ENCODE peak calls at places on chromosomes 16 and 17, in eight cellular contexts. One of them, this sample, is unnamed.

GRCh38 chr16:23164736-23165135 is 15.5 kb upstream of the USP31 start:
- DNase-seq in WERI-Rb-1: no peak
- DNase-seq in Daoy: no peak
- DNase-seq in C1 segment of cervical spinal cord: no peak
- DNase-seq in kidney tubule cell: no peak
- DNase-seq in H9: no peak
- DNase-seq in GM23338: no peak
- DNase-seq in activated T-cell treated with anti-CD3 and anti-CD28 coated beads for 48 hours: no peak
- DNase-seq in this sample: no peak

GRCh38 chr17:29577009-29577777 is 8.7 kb downstream of the TP53I13 start:
- DNase-seq in WERI-Rb-1: no peak
- DNase-seq in Daoy: no peak
- DNase-seq in C1 segment of cervical spinal cord: no peak
- DNase-seq in kidney tubule cell: no peak
- DNase-seq in H9: no peak
- DNase-seq in GM23338: no peak
- DNase-seq in activated T-cell treated with anti-CD3 and anti-CD28 coated beads for 48 hours: no peak
- DNase-seq in this sample: no peak

GRCh38 chr17:2068589-2069051 is 13.7 kb downstream of the HIC1 start:
- DNase-seq in WERI-Rb-1: peak; percentile 90
- DNase-seq in Daoy: peak; percentile 96
- DNase-seq in C1 segment of cervical spinal cord: no peak
- DNase-seq in kidney tubule cell: peak; percentile 61
- DNase-seq in H9: no peak
- DNase-seq in GM23338: no peak
- DNase-seq in activated T-cell treated with anti-CD3 and anti-CD28 coated beads for 48 hours: no peak
- DNase-seq in this sample: no peak

GRCh38 chr16:74758801-74759200 is 15.8 kb downstream of the FA2H start:
- DNase-seq in WERI-Rb-1: no peak
- DNase-seq in Daoy: no peak
- DNase-seq in C1 segment of cervical spinal cord: no peak
- DNase-seq in kidney tubule cell: peak; percentile 25
- DNase-seq in H9: no peak
- DNase-seq in GM23338: no peak
- DNase-seq in activated T-cell treated with anti-CD3 and anti-CD28 coated beads for 48 hours: no peak
- DNase-seq in this sample: no peak

GRCh38 chr17:16255481-16255901 is 38.5 kb downstream of the PIGL start:
- DNase-seq in WERI-Rb-1: peak; percentile 40
- DNase-seq in Daoy: no peak
- DNase-seq in C1 segment of cervical spinal cord: peak; percentile 1
- DNase-seq in kidney tubule cell: no peak
- DNase-seq in H9: peak; percentile 47
- DNase-seq in GM23338: peak; percentile 42
- DNase-seq in activated T-cell treated with anti-CD3 and anti-CD28 coated beads for 48 hours: no peak
- DNase-seq in this sample: no peak

GRCh38 chr16:85209526-85210121 is 97.4 kb upstream of the CIBAR2 start:
- DNase-seq in WERI-Rb-1: peak; percentile 31
- DNase-seq in Daoy: no peak
- DNase-seq in C1 segment of cervical spinal cord: no peak
- DNase-seq in kidney tubule cell: no peak
- DNase-seq in H9: no peak
- DNase-seq in GM23338: no peak
- DNase-seq in activated T-cell treated with anti-CD3 and anti-CD28 coated beads for 48 hours: no peak
- DNase-seq in this sample: no peak

GRCh38 chr17:66841328-66841727 is 6.4 kb downstream of the CACNG5 start:
- DNase-seq in WERI-Rb-1: no peak
- DNase-seq in Daoy: no peak
- DNase-seq in C1 segment of cervical spinal cord: no peak
- DNase-seq in kidney tubule cell: no peak
- DNase-seq in H9: peak; percentile 57
- DNase-seq in GM23338: peak; percentile 33
- DNase-seq in activated T-cell treated with anti-CD3 and anti-CD28 coated beads for 48 hours: no peak
- DNase-seq in this sample: no peak

GRCh38 chr17:42363767-42364585 is 24.3 kb downstream of the STAT3 start:
- DNase-seq in WERI-Rb-1: no peak
- DNase-seq in Daoy: no peak
- DNase-seq in C1 segment of cervical spinal cord: no peak
- DNase-seq in kidney tubule cell: peak; percentile 19
- DNase-seq in H9: no peak
- DNase-seq in GM23338: no peak
- DNase-seq in activated T-cell treated with anti-CD3 and anti-CD28 coated beads for 48 hours: no peak
- DNase-seq in this sample: no peak

GRCh38 chr17:65370669-65371126 is 190.8 kb downstream of the AXIN2 start:
- DNase-seq in WERI-Rb-1: no peak
- DNase-seq in Daoy: peak; percentile 78
- DNase-seq in C1 segment of cervical spinal cord: no peak
- DNase-seq in kidney tubule cell: no peak
- DNase-seq in H9: no peak
- DNase-seq in GM23338: peak; percentile 6
- DNase-seq in activated T-cell treated with anti-CD3 and anti-CD28 coated beads for 48 hours: no peak
- DNase-seq in this sample: no peak

GRCh38 chr16:3949946-3950342 is 69.4 kb upstream of the CREBBP start:
- DNase-seq in WERI-Rb-1: no peak
- DNase-seq in Daoy: no peak
- DNase-seq in C1 segment of cervical spinal cord: no peak
- DNase-seq in kidney tubule cell: no peak
- DNase-seq in H9: no peak
- DNase-seq in GM23338: no peak
- DNase-seq in activated T-cell treated with anti-CD3 and anti-CD28 coated beads for 48 hours: no peak
- DNase-seq in this sample: no peak

GRCh38 chr16:25155553-25156460 is 44.3 kb downstream of the LCMT1 start:
- DNase-seq in WERI-Rb-1: no peak
- DNase-seq in Daoy: no peak
- DNase-seq in C1 segment of cervical spinal cord: no peak
- DNase-seq in kidney tubule cell: peak; percentile 80
- DNase-seq in H9: no peak
- DNase-seq in GM23338: no peak
- DNase-seq in activated T-cell treated with anti-CD3 and anti-CD28 coated beads for 48 hours: peak; percentile 30
- DNase-seq in this sample: no peak

GRCh38 chr17:37824534-37825485 is 80.0 kb upstream of the HNF1B start:
- DNase-seq in WERI-Rb-1: no peak
- DNase-seq in Daoy: peak; percentile 88
- DNase-seq in C1 segment of cervical spinal cord: no peak
- DNase-seq in kidney tubule cell: peak; percentile 95
- DNase-seq in H9: peak; percentile 84
- DNase-seq in GM23338: peak; percentile 44
- DNase-seq in activated T-cell treated with anti-CD3 and anti-CD28 coated beads for 48 hours: no peak
- DNase-seq in this sample: no peak

GRCh38 chr16:49967012-49967559 is 57.9 kb upstream of the CNEP1R1 start:
- DNase-seq in WERI-Rb-1: no peak
- DNase-seq in Daoy: no peak
- DNase-seq in C1 segment of cervical spinal cord: no peak
- DNase-seq in kidney tubule cell: no peak
- DNase-seq in H9: no peak
- DNase-seq in GM23338: no peak
- DNase-seq in activated T-cell treated with anti-CD3 and anti-CD28 coated beads for 48 hours: no peak
- DNase-seq in this sample: no peak

GRCh38 chr17:9766970-9767369 is 24.4 kb downstream of the DHRS7C start:
- DNase-seq in WERI-Rb-1: no peak
- DNase-seq in Daoy: no peak
- DNase-seq in C1 segment of cervical spinal cord: no peak
- DNase-seq in kidney tubule cell: no peak
- DNase-seq in H9: no peak
- DNase-seq in GM23338: no peak
- DNase-seq in activated T-cell treated with anti-CD3 and anti-CD28 coated beads for 48 hours: no peak
- DNase-seq in this sample: no peak

GRCh38 chr16:8877894-8878522 is 4.1 kb upstream of the LITAFD start:
- DNase-seq in WERI-Rb-1: no peak
- DNase-seq in Daoy: no peak
- DNase-seq in C1 segment of cervical spinal cord: no peak
- DNase-seq in kidney tubule cell: peak; percentile 68
- DNase-seq in H9: no peak
- DNase-seq in GM23338: peak; percentile 29
- DNase-seq in activated T-cell treated with anti-CD3 and anti-CD28 coated beads for 48 hours: no peak
- DNase-seq in this sample: no peak

GRCh38 chr17:44751806-44752205 is 7.0 kb upstream of the ADAM11 start:
- DNase-seq in WERI-Rb-1: no peak
- DNase-seq in Daoy: no peak
- DNase-seq in C1 segment of cervical spinal cord: no peak
- DNase-seq in kidney tubule cell: no peak
- DNase-seq in H9: no peak
- DNase-seq in GM23338: no peak
- DNase-seq in activated T-cell treated with anti-CD3 and anti-CD28 coated beads for 48 hours: no peak
- DNase-seq in this sample: no peak

GRCh38 chr17:77834170-77835115 is 124.1 kb upstream of the TNRC6C start:
- DNase-seq in WERI-Rb-1: peak; percentile 81
- DNase-seq in Daoy: peak; percentile 98
- DNase-seq in C1 segment of cervical spinal cord: no peak
- DNase-seq in kidney tubule cell: peak; percentile 85
- DNase-seq in H9: peak; percentile 84
- DNase-seq in GM23338: no peak
- DNase-seq in activated T-cell treated with anti-CD3 and anti-CD28 coated beads for 48 hours: peak; percentile 64
- DNase-seq in this sample: no peak

GRCh38 chr17:511001-511690 is 158.5 kb upstream of the RPH3AL start:
- DNase-seq in WERI-Rb-1: no peak
- DNase-seq in Daoy: no peak
- DNase-seq in C1 segment of cervical spinal cord: no peak
- DNase-seq in kidney tubule cell: no peak
- DNase-seq in H9: no peak
- DNase-seq in GM23338: no peak
- DNase-seq in activated T-cell treated with anti-CD3 and anti-CD28 coated beads for 48 hours: no peak
- DNase-seq in this sample: no peak